ENCODE peak calls at places on chromosomes 16 and 17, in four cellular contexts. E is HepG2, B is H1, C is GM12878. P is an unnamed sample.

GRCh38 chr16:54459509-54460235 is 173.1 kb upstream of the IRX3 start:
- DNase-seq in E (no peak), B (no peak), C (no peak), P (no peak)

GRCh38 chr16:11127610-11128195 is 128.3 kb downstream of the SOCS1 start:
- DNase-seq in B (no peak), E (no peak), C (no peak), P (no peak)

GRCh38 chr16:6573577-6573976 is 759.1 kb upstream of the RBFOX1 start:
- DNase-seq in E (peak; percentile 2), C (no peak), B (peak; percentile 71), P (peak; percentile 80)

GRCh38 chr16:81846105-81846504 is 67.0 kb downstream of the PLCG2 start:
- DNase-seq in E (no peak), B (no peak), C (no peak), P (no peak)

GRCh38 chr16:53541326-53541725 is 38.3 kb upstream of the AKTIP start:
- DNase-seq in E (no peak), B (no peak), C (no peak), P (no peak)

GRCh38 chr17:81315170-81315884 is 20.2 kb upstream of the SLC38A10 start:
- DNase-seq in E (no peak), B (no peak), C (no peak), P (no peak)

GRCh38 chr17:35889818-35890773 is 9.9 kb upstream of the CCL5 start:
- DNase-seq in C (no peak), B (no peak), E (no peak), P (peak; percentile 60)

GRCh38 chr16:18041864-18042834 is 294.4 kb downstream of the NPIPA8 start:
- DNase-seq in C (no peak), E (no peak), B (no peak), P (no peak)

GRCh38 chr16:20879175-20880053 is 20.7 kb downstream of the DCUN1D3 start:
- DNase-seq in B (no peak), E (peak; percentile 57), C (peak; percentile 71), P (no peak)

GRCh38 chr16:1495281-1496262 is 2.4 kb downstream of the TELO2 start:
- DNase-seq in B (no peak), E (no peak), C (no peak), P (no peak)

GRCh38 chr17:35514561-35514960 is 22.9 kb downstream of the SLFN12L start:
- DNase-seq in B (no peak), E (no peak), C (no peak), P (no peak)

GRCh38 chr17:13297198-13297597 is 279.4 kb upstream of the ELAC2 start:
- DNase-seq in C (no peak), B (no peak), E (peak; percentile 7), P (no peak)

GRCh38 chr17:44331249-44331760 is 6.7 kb upstream of the SLC25A39 start:
- DNase-seq in C (no peak), E (peak; percentile 84), B (peak; percentile 86), P (peak; percentile 79)

GRCh38 chr17:80785477-80786178 is 206.0 kb upstream of the CHMP6 start:
- DNase-seq in B (no peak), E (no peak), C (no peak), P (no peak)

GRCh38 chr16:78122774-78123315 is 23.4 kb downstream of the WWOX start:
- DNase-seq in C (no peak), E (peak; percentile 75), B (no peak), P (peak; percentile 56)

GRCh38 chr16:31476305-31477219 is 4.6 kb downstream of the TGFB1I1 start:
- DNase-seq in C (no peak), E (peak; percentile 63), B (peak; percentile 86), P (peak; percentile 59)

GRCh38 chr17:40168262-40168832 is 8.9 kb upstream of the RAPGEFL1 start:
- DNase-seq in C (peak; percentile 15), B (peak; percentile 59), E (peak; percentile 77), P (peak; percentile 65)

GRCh38 chr17:69358688-69359596 is 32.0 kb upstream of the ABCA5 start:
- DNase-seq in B (no peak), C (peak; percentile 4), E (peak; percentile 44), P (peak; percentile 36)
- TF ChIP-seq TCF12 in B (peak; percentile 31), C (no peak), E (no peak), P (no peak)

GRCh38 chr16:85233520-85233919 is 121.2 kb upstream of the CIBAR2 start:
- DNase-seq in C (no peak), B (no peak), E (no peak), P (no peak)
- TF ChIP-seq EP300 in C (no peak), B (no peak), E (no peak), P (no peak)

DNA sequence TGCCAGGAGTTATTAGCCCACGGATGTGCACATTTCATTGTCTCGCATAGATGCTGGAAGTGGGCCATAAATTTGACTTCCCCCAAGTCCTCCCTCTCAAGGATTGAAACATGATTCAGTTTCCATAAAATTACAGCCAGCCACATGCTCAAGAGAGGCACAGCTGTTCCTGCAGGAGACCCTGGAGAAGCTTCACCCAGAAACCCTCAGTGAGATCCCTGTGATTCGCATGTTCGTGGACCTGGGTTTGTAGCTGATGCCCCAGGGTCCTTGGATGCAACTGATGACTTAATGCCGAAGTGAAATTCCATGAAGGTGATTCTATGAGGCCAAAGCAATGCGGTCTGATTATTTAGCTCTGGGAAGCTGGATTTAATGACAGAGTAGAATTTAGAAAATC is 24.7 kb upstream of the AQP8 start:
- DNase-seq in B (no peak), E (no peak), C (no peak), P (no peak)
- TF ChIP-seq TCF12 in B (no peak), E (no peak), C (no peak), P (no peak)

GRCh38 chr17:2994441-2994840 is 69.0 kb downstream of the OR1D5 start:
- DNase-seq in B (no peak), E (no peak), C (no peak), P (no peak)
- TF ChIP-seq EP300 in B (no peak), E (no peak), C (no peak), P (no peak)

DNA sequence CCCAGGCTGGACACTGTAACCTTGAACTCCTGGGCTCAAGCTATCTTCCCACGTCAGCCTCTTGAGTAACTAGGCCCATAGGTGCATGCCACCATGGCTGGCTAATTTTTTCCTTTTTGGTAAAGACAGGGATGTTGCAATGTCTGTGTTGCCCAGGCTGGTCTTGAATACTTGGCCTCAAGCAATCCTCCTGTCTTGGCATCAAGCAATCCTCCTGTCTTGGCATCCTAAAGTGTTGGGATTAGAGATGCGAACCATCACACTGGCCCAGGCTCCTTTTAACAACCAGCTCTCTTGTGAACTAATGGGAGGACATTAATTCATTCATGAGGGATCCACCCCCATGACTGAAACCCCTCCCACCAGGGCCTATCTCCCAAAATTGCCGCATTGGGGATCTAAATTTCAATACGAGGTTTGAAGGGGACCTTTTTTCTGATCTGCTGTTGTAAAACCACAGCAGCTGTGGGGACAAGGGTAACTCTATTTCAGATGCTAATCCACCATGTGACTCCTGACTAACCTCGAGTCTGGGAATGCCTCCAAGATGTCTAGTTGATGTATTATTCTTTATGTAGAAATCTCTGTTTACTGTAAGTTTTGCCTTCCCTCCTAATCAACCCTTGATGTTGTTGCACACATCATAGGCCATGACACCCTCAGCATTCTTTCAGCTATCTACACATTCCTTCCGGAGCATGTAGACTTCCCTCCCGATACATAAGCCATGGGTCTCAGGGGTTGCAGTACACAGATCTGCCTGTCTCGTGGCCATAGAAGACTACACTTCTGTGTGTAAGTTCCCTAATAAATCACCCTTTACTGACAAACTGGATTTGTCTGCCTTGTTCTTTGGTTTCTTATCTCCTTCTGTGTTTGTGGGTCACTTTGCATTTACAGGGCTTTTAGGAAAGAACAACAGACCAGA is 37.6 kb downstream of the RNF112 start:
- DNase-seq in E (peak; percentile 19), B (no peak), C (no peak), P (peak; percentile 29)
- TF ChIP-seq TCF12 in E (no peak), B (no peak), C (no peak), P (peak; percentile 96)

GRCh38 chr17:50686494-50687199 is 21.1 kb downstream of the ANKRD40 start:
- DNase-seq in E (peak; percentile 98), B (no peak), C (no peak), P (no peak)
- TF ChIP-seq EP300 in E (peak; percentile 95), B (no peak), C (no peak), P (no peak)

DNA sequence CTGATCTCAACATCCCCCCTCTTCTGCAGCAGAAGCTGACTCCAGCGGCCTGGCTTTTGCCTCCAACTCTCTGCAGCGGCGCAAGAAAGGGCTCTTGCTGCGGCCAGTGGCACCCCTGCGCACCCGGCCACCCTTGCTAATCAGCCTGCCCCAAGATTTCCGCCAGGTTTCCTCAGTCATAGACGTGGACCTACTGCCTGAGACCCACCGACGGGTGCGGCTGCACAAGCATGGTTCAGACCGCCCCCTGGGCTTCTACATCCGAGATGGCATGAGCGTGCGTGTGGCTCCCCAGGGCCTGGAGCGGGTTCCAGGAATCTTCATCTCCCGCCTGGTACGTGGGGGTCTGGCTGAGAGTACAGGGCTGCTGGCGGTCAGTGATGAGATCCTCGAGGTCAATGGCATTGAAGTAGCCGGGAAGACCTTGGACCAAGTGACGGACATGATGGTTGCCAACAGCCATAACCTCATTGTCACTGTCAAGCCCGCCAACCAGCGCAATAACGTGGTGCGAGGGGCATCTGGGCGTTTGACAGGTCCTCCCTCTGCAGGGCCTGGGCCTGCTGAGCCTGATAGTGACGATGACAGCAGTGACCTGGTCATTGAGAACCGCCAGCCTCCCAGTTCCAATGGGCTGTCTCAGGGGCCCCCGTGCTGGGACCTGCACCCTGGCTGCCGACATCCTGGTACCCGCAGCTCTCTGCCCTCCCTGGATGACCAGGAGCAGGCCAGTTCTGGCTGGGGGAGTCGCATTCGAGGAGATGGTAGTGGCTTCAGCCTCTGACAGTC is 1.3 kb downstream of the PARD6A start:
- DNase-seq in E (no peak), C (no peak), B (no peak), P (no peak)
- TF ChIP-seq TCF12 in E (no peak), C (no peak), B (no peak), P (no peak)

GRCh38 chr16:26830716-26831115 is 236.0 kb upstream of the C16orf82 start:
- DNase-seq in B (no peak), C (no peak), E (no peak), P (no peak)
- TF ChIP-seq EP300 in B (no peak), C (no peak), E (no peak), P (no peak)